ENCODE peak calls at places on chromosome 3, in six cellular contexts. O is cardiac muscle cell; C is activated gamma-delta T cell treated with Interleukin-2 at 50 U/mL for 16 hours; U is NCI-H2081; P is stimulated activated CD4-positive, alpha-beta T cell treated with anti-CD3 and anti-CD28 coated beads, Interleukin-4, amount 100 ng/mL, for 48 hours; T is D341Med. A is an unnamed sample.

GRCh38 chr3:70358978-70359580 is 46.6 kb upstream of the MDFIC2 start:
- DNase-seq in O (peak), C (no peak), U (no peak), P (no peak), T (peak), A (no peak)

GRCh38 chr3:127375151-127375937 is 87.5 kb upstream of the PRR20G start:
- DNase-seq in O (no peak), C (no peak), U (no peak), P (no peak), T (no peak), A (no peak)

GRCh38 chr3:112374334-112374734 is 41.4 kb downstream of the CD200 start:
- DNase-seq in O (peak), C (no peak), U (no peak), P (no peak), T (no peak), A (no peak)

GRCh38 chr3:183265713-183266417 is 12.8 kb downstream of the B3GNT5 start:
- DNase-seq in O (peak), C (peak), U (peak), P (no peak), T (no peak), A (no peak)

GRCh38 chr3:120114376-120114775 is 20.1 kb upstream of the GSK3B start:
- DNase-seq in O (no peak), C (no peak), U (no peak), P (no peak), T (no peak), A (no peak)

GRCh38 chr3:13235079-13235478 is 161.8 kb upstream of the IQSEC1 start:
- DNase-seq in O (no peak), C (peak), U (no peak), P (no peak), T (no peak), A (no peak)

GRCh38 chr3:11818033-11818432 is 28.7 kb downstream of the TAMM41 start:
- DNase-seq in O (no peak), C (no peak), U (no peak), P (no peak), T (no peak), A (no peak)

GRCh38 chr3:12924437-12924836 is 83.1 kb upstream of the RPL32 start:
- DNase-seq in O (no peak), C (peak), U (no peak), P (no peak), T (no peak), A (no peak)

GRCh38 chr3:14652-15051 is 181.9 kb upstream of the CHL1 start:
- DNase-seq in O (no peak), C (no peak), U (no peak), P (no peak), T (no peak), A (no peak)

A was measured in T-helper 1 cell.